ENCODE peak calls at places on chromosomes 16 and 17, in seven cellular contexts. S is BE2C, N is AG09319, Q is AG04449, Z is prostate gland, R is fibroblast of the aortic adventitia, P is nephron progenitor cell. O is an unnamed sample.

GRCh38 chr17:5971969-5972368 is 98.2 kb upstream of the WSCD1 start:
- DNase-seq in R (no peak), S (no peak), P (no peak), N (no peak), Z (no peak), Q (no peak), O (no peak)

GRCh38 chr17:72488542-72489272 is 367.9 kb downstream of the SOX9 start:
- DNase-seq in R (no peak), P (no peak), N (no peak), Q (no peak), S (no peak), Z (no peak), O (no peak)

GRCh38 chr17:76262732-76263344 is 2.3 kb upstream of the UBALD2 start:
- DNase-seq in R (no peak), P (no peak), S (no peak), Z (peak; percentile 71), N (no peak), Q (no peak), O (peak; percentile 61)

GRCh38 chr17:1999557-2000251 is 25.4 kb downstream of the RTN4RL1 start:
- DNase-seq in Z (peak; percentile 71), N (no peak), S (peak; percentile 41), P (no peak), R (peak; percentile 61), Q (no peak), O (no peak)

GRCh38 chr16:14350081-14350480 is 279.0 kb downstream of the MRTFB start:
- DNase-seq in N (no peak), Q (no peak), Z (no peak), S (no peak), P (no peak), R (no peak), O (no peak)

GRCh38 chr16:56852401-56852730 is 12.6 kb upstream of the SLC12A3 start:
- DNase-seq in S (no peak), Z (no peak), P (no peak), N (no peak), Q (no peak), R (no peak), O (no peak)

GRCh38 chr16:85733155-85733838 is 17.6 kb downstream of the C16orf74 start:
- DNase-seq in S (no peak), N (no peak), Z (no peak), R (peak; percentile 23), P (no peak), Q (no peak), O (no peak)

GRCh38 chr16:143047-143446 is 4.6 kb upstream of the NPRL3 start:
- DNase-seq in R (no peak), N (no peak), P (no peak), S (no peak), Q (no peak), Z (no peak), O (no peak)

GRCh38 chr17:8963665-8964258 is 1.7 kb downstream of the PIK3R5 start:
- DNase-seq in R (no peak), Q (no peak), N (no peak), P (no peak), S (no peak), Z (no peak), O (no peak)

GRCh38 chr17:7459961-7460545 is 15.2 kb downstream of the CHRNB1 start:
- DNase-seq in N (no peak), R (peak; percentile 24), P (no peak), Q (no peak), S (no peak), Z (no peak), O (no peak)

DNA sequence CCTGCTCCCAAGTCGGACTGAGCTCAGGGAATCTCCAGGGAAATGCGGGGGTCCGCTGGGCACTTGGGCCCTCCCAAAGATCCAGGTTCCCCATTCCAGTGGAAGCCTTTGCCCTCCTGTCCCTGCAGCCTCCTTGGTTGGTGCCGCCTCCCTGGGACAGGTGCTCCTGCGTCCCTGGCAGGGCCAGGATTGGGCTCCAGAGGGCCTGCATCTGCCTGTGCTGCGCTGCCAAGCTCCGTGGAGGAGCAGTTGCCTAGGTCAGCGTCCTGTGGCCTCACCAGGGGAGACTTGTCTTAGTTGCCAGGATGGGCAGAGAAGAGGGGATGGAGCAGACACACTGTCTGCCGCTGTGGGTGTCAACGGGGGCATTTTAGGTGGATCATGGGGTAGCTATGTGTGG is 67.1 kb downstream of the MSI2 start:
- DNase-seq in Q (no peak), S (no peak), R (no peak), Z (no peak), N (no peak), P (no peak), O (no peak)
- TF ChIP-seq CTCF in Q (no peak), S (no peak), R (no peak), Z (no peak), N (no peak), P (no peak), O (no peak)

DNA sequence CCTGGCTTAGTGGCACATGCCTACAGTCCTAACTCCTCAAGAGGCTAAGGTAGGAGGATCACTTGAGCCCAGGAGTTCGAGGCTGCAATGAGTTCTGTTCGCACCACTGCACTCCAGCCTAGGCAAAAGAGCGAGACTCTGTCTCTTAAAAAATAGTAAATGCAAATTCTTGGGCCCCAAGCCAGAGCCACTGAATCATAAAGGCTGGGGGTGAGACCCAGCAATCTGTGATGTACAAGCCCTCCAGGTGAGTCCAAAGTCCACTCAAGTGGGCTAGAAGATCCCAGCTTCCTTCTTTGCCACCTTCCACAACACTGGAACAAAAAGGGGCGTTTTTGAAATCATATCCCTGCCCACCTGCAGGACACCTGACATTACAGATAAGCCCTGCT is 16.9 kb downstream of the TRIM25 start:
- DNase-seq in S (no peak), P (no peak), Q (no peak), N (no peak), Z (no peak), R (no peak), O (no peak)
- TF ChIP-seq CTCF in S (no peak), P (no peak), Q (no peak), N (no peak), Z (no peak), R (no peak), O (no peak)

GRCh38 chr17:3748576-3748975 is 24.9 kb downstream of the HASPIN start:
- DNase-seq in Q (no peak), Z (no peak), R (no peak), N (no peak), S (no peak), P (no peak), O (no peak)
- TF ChIP-seq CTCF in Q (no peak), Z (no peak), R (no peak), N (no peak), S (no peak), P (no peak), O (no peak)

GRCh38 chr17:27535975-27536374 is 79.7 kb downstream of the KSR1 start:
- DNase-seq in Q (no peak), R (no peak), S (no peak), Z (no peak), N (no peak), P (no peak), O (no peak)

GRCh38 chr17:27535178-27535928 is 79.1 kb downstream of the KSR1 start:
- DNase-seq in S (no peak), N (no peak), R (no peak), P (no peak), Q (no peak), Z (no peak), O (no peak)

GRCh38 chr17:27533068-27533397 is 76.8 kb downstream of the KSR1 start:
- DNase-seq in P (no peak), Q (no peak), Z (no peak), N (no peak), S (no peak), R (no peak), O (no peak)

GRCh38 chr17:27532269-27533067 is 76.2 kb downstream of the KSR1 start:
- DNase-seq in Q (no peak), Z (no peak), R (no peak), P (no peak), N (no peak), S (no peak), O (no peak)

DNA sequence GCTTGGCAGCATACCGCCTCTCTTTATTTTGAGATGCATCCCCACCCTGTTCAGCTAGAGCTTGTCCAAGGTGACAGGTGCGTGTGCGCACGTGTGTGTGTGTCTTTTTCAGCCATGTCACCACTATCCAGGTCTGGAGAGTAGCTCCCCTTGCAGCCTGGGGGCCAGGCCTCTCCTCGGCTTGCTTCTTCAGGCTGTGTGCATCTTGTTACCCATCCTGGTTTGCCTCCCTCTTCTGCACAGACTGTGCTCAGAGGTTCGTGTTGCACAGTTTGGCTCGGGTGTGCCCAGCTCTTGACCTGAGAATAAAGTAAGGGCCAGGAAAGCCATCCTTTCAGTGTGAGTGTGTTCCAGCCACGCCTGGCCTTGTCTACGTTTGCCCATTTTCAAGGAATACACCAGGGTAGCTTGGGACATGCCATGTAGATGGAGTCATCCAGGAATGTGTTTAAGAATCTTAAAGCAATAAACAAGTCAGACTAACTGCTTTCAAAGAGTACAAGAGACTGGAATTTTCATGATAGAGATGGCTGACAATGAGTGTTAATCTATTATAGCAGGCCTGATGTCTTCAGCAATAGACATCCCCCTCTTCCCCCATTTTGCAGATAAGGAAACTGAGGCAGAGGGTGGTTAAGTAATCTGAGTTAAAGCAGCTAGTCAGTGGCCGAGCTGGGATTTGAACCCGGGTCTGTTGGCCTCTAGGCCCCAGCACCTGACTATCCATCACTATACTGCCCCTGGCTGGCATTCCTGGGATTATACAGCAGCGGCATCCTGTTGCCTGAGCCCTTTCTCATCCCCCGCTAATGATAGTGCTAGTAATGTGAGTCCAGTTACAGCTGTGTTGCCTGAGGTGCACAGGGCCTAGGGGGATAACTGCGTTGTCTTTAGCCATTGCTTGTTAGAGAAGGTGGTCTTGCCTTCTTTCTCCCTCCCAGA is 77.9 kb downstream of the KSR1 start:
- DNase-seq in N (peak; percentile 56), S (no peak), R (peak; percentile 90), P (no peak), Q (peak; percentile 84), Z (no peak), O (no peak)
- TF ChIP-seq CTCF in N (no peak), S (no peak), R (peak; percentile 13), P (no peak), Q (no peak), Z (no peak), O (no peak)

O was measured in GM10248.